ENCODE peak calls at places on chromosomes 13 and 19, in six cellular contexts. One of them, this sample, is unnamed.

GRCh38 chr13:45807520-45808099 is 43.9 kb downstream of the SIAH3 start:
- DNase-seq in stimulated activated CD8-positive, alpha-beta memory T cell treated with anti-CD3 and anti-CD28 coated beads, Interleukin-7, amount 100 ng/mL, for 1 hour: no peak
- DNase-seq in NCI-H1436: no peak
- DNase-seq in GM04503: peak
- DNase-seq in frontal cortex: peak
- DNase-seq in activated naive CD4-positive, alpha-beta T cell treated with anti-CD3 and anti-CD28 coated beads, Interleukin-2, amount 50 U/mL, for 16 hours: no peak
- DNase-seq in this sample: peak

GRCh38 chr13:112331675-112332074 is 44.5 kb upstream of the SPACA7 start:
- DNase-seq in stimulated activated CD8-positive, alpha-beta memory T cell treated with anti-CD3 and anti-CD28 coated beads, Interleukin-7, amount 100 ng/mL, for 1 hour: no peak
- DNase-seq in NCI-H1436: no peak
- DNase-seq in GM04503: no peak
- DNase-seq in frontal cortex: no peak
- DNase-seq in activated naive CD4-positive, alpha-beta T cell treated with anti-CD3 and anti-CD28 coated beads, Interleukin-2, amount 50 U/mL, for 16 hours: no peak
- DNase-seq in this sample: no peak

GRCh38 chr19:47269596-47269995 is 5.1 kb upstream of the INAFM1 start:
- DNase-seq in stimulated activated CD8-positive, alpha-beta memory T cell treated with anti-CD3 and anti-CD28 coated beads, Interleukin-7, amount 100 ng/mL, for 1 hour: no peak
- DNase-seq in NCI-H1436: no peak
- DNase-seq in GM04503: no peak
- DNase-seq in frontal cortex: no peak
- DNase-seq in activated naive CD4-positive, alpha-beta T cell treated with anti-CD3 and anti-CD28 coated beads, Interleukin-2, amount 50 U/mL, for 16 hours: no peak
- DNase-seq in this sample: no peak

GRCh38 chr13:51241720-51242119 is 19.5 kb downstream of the FAM124A start:
- DNase-seq in stimulated activated CD8-positive, alpha-beta memory T cell treated with anti-CD3 and anti-CD28 coated beads, Interleukin-7, amount 100 ng/mL, for 1 hour: no peak
- DNase-seq in NCI-H1436: no peak
- DNase-seq in GM04503: no peak
- DNase-seq in frontal cortex: no peak
- DNase-seq in activated naive CD4-positive, alpha-beta T cell treated with anti-CD3 and anti-CD28 coated beads, Interleukin-2, amount 50 U/mL, for 16 hours: no peak
- DNase-seq in this sample: no peak

GRCh38 chr13:25733061-25733491 is 318.7 kb downstream of the SHISA2 start:
- DNase-seq in stimulated activated CD8-positive, alpha-beta memory T cell treated with anti-CD3 and anti-CD28 coated beads, Interleukin-7, amount 100 ng/mL, for 1 hour: no peak
- DNase-seq in NCI-H1436: no peak
- DNase-seq in GM04503: no peak
- DNase-seq in frontal cortex: no peak
- DNase-seq in activated naive CD4-positive, alpha-beta T cell treated with anti-CD3 and anti-CD28 coated beads, Interleukin-2, amount 50 U/mL, for 16 hours: no peak
- DNase-seq in this sample: no peak

GRCh38 chr13:113765241-113765910 is 6.3 kb downstream of the TMEM255B start:
- DNase-seq in stimulated activated CD8-positive, alpha-beta memory T cell treated with anti-CD3 and anti-CD28 coated beads, Interleukin-7, amount 100 ng/mL, for 1 hour: no peak
- DNase-seq in NCI-H1436: no peak
- DNase-seq in GM04503: no peak
- DNase-seq in frontal cortex: no peak
- DNase-seq in activated naive CD4-positive, alpha-beta T cell treated with anti-CD3 and anti-CD28 coated beads, Interleukin-2, amount 50 U/mL, for 16 hours: no peak
- DNase-seq in this sample: no peak

GRCh38 chr19:35166100-35167063 is 11.8 kb downstream of the FXYD5 start:
- DNase-seq in stimulated activated CD8-positive, alpha-beta memory T cell treated with anti-CD3 and anti-CD28 coated beads, Interleukin-7, amount 100 ng/mL, for 1 hour: no peak
- DNase-seq in NCI-H1436: no peak
- DNase-seq in GM04503: no peak
- DNase-seq in frontal cortex: no peak
- DNase-seq in activated naive CD4-positive, alpha-beta T cell treated with anti-CD3 and anti-CD28 coated beads, Interleukin-2, amount 50 U/mL, for 16 hours: no peak
- DNase-seq in this sample: no peak

GRCh38 chr13:113735750-113736149 is 23.3 kb upstream of the TMEM255B start:
- DNase-seq in stimulated activated CD8-positive, alpha-beta memory T cell treated with anti-CD3 and anti-CD28 coated beads, Interleukin-7, amount 100 ng/mL, for 1 hour: no peak
- DNase-seq in NCI-H1436: no peak
- DNase-seq in GM04503: no peak
- DNase-seq in frontal cortex: no peak
- DNase-seq in activated naive CD4-positive, alpha-beta T cell treated with anti-CD3 and anti-CD28 coated beads, Interleukin-2, amount 50 U/mL, for 16 hours: no peak
- DNase-seq in this sample: no peak

GRCh38 chr19:49793561-49793840 is 19.6 kb downstream of the FUZ start:
- DNase-seq in stimulated activated CD8-positive, alpha-beta memory T cell treated with anti-CD3 and anti-CD28 coated beads, Interleukin-7, amount 100 ng/mL, for 1 hour: no peak
- DNase-seq in NCI-H1436: no peak
- DNase-seq in GM04503: no peak
- DNase-seq in frontal cortex: no peak
- DNase-seq in activated naive CD4-positive, alpha-beta T cell treated with anti-CD3 and anti-CD28 coated beads, Interleukin-2, amount 50 U/mL, for 16 hours: no peak
- DNase-seq in this sample: peak

This sample was measured in stimulated activated CD4-positive, alpha-beta T cell treated with anti-CD3 and anti-CD28 coated beads, Interleukin-4, amount 100 ng/mL, for 24 hours.